ENCODE peak calls at places on chromosomes 5 and 9, in ten cellular contexts. P, C, J, I, N, Y, S, R, X and T are unnamed samples.

GRCh38 chr5:151617841-151618710 is 26.9 kb upstream of the FAT2 start:
- DNase-seq in X (peak; percentile 79), R (no peak), C (peak; percentile 58), N (no peak), P (no peak), J (no peak), I (no peak), Y (no peak), S (no peak), T (no peak)

GRCh38 chr9:4814913-4815312 is 22.2 kb downstream of the RCL1 start:
- DNase-seq in R (no peak), J (no peak), N (no peak), P (no peak), C (no peak), I (no peak), Y (no peak), X (no peak), S (no peak), T (no peak)

GRCh38 chr9:111975709-111976108 is 79.1 kb downstream of the UGCG start:
- DNase-seq in N (no peak), S (peak; percentile 40), P (peak; percentile 45), Y (peak; percentile 66), R (peak; percentile 60), X (no peak), C (peak; percentile 59), J (no peak), I (no peak), T (peak; percentile 62)

GRCh38 chr9:130498298-130498917 is 53.6 kb downstream of the ASS1 start:
- DNase-seq in Y (no peak), J (no peak), C (no peak), S (peak; percentile 21), R (peak; percentile 32), I (no peak), P (no peak), N (peak; percentile 36), X (peak; percentile 30), T (no peak)

GRCh38 chr5:173823274-173823644 is 64.9 kb upstream of the CPEB4 start:
- DNase-seq in Y (no peak), R (no peak), X (no peak), S (no peak), P (no peak), I (no peak), N (no peak), C (no peak), J (no peak), T (no peak)

GRCh38 chr9:124635285-124635684 is 128.1 kb upstream of the NR5A1 start:
- DNase-seq in Y (no peak), N (no peak), J (no peak), P (no peak), R (no peak), S (no peak), I (no peak), C (no peak), X (no peak), T (no peak)

GRCh38 chr9:69104830-69105527 is 69.1 kb upstream of the TJP2 start:
- DNase-seq in S (no peak), I (no peak), Y (no peak), N (no peak), J (peak; percentile 58), X (peak; percentile 85), P (no peak), C (no peak), R (no peak), T (peak; percentile 80)

GRCh38 chr9:121321039-121321503 is 49.0 kb downstream of the STOM start:
- DNase-seq in C (peak; percentile 36), I (peak; percentile 39), N (no peak), Y (no peak), X (no peak), J (no peak), R (no peak), S (peak; percentile 70), P (no peak), T (no peak)

GRCh38 chr5:75547826-75548225 is 36.1 kb downstream of the POLK start:
- DNase-seq in S (no peak), R (no peak), J (no peak), X (no peak), N (no peak), I (no peak), C (no peak), P (no peak), Y (no peak), T (no peak)

GRCh38 chr5:159022178-159022556 is 77.5 kb downstream of the EBF1 start:
- DNase-seq in R (peak; percentile 34), N (peak; percentile 92), P (peak; percentile 56), I (peak; percentile 73), Y (peak; percentile 76), C (no peak), X (no peak), J (no peak), S (peak; percentile 85), T (no peak)

GRCh38 chr5:173452098-173452497 is 123.9 kb upstream of the STC2 start:
- DNase-seq in S (peak; percentile 90), N (peak; percentile 89), C (peak; percentile 50), R (no peak), Y (no peak), I (no peak), X (peak; percentile 51), J (peak; percentile 35), P (no peak), T (no peak)

GRCh38 chr9:37963936-37964739 is 60.2 kb upstream of the SLC25A51 start:
- DNase-seq in I (peak; percentile 99), P (no peak), X (peak; percentile 83), N (peak; percentile 88), S (peak; percentile 60), J (peak; percentile 62), Y (peak; percentile 55), C (peak; percentile 83), R (no peak), T (no peak)

GRCh38 chr5:125316913-125317545 is 570.6 kb upstream of the ZNF608 start:
- DNase-seq in X (no peak), Y (no peak), C (peak; percentile 6), P (no peak), S (no peak), N (no peak), R (no peak), I (no peak), J (no peak), T (no peak)

GRCh38 chr5:121819661-121820261 is 31.9 kb upstream of the FTMT start:
- DNase-seq in Y (no peak), N (no peak), J (no peak), X (no peak), C (no peak), S (no peak), P (no peak), R (no peak), I (no peak), T (no peak)

GRCh38 chr9:95088421-95089161 is 228.9 kb downstream of the FANCC start:
- DNase-seq in R (no peak), X (no peak), Y (no peak), N (no peak), P (no peak), S (no peak), J (no peak), I (no peak), C (no peak), T (no peak)

GRCh38 chr5:77356740-77357139 is 135.4 kb downstream of the WDR41 start:
- DNase-seq in Y (no peak), X (peak; percentile 77), N (peak; percentile 68), I (peak; percentile 47), R (no peak), S (no peak), J (no peak), P (no peak), C (no peak), T (no peak)

GRCh38 chr9:18442629-18443491 is 31.1 kb upstream of the ADAMTSL1 start:
- DNase-seq in I (peak; percentile 90), J (peak; percentile 59), X (peak; percentile 88), R (peak; percentile 85), S (peak; percentile 85), N (peak; percentile 85), C (peak; percentile 77), Y (peak; percentile 74), P (peak; percentile 58), T (peak; percentile 86)

DNA sequence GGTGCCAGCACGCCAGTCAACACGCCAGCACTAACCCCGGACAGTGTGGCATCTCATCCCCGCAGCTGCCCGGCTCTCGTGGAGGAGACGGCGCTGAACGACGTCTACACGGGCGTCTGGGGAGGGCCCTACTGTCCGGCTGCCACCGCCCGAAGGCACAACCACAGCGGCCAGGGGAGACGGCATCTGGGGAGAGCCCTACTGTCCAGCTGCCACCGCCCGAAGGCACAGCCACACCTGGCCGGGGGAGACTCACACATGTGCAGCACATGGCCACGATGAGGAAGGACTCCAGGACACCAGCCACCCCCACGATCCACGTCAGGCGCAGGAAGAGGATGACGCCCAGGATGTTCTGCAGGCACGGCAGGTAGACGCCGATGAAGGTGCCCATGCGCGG is 23.1 kb downstream of the SLC12A7 start:
- DNase-seq in J (no peak), P (no peak), N (no peak), C (no peak), Y (no peak), R (no peak), X (no peak), I (no peak), S (no peak), T (no peak)
- TF ChIP-seq CTCF in J (no peak), P (no peak), N (no peak), C (no peak), Y (no peak), R (no peak), X (no peak), I (no peak), S (no peak), T (no peak)

GRCh38 chr9:127976498-127976897 is 4.3 kb downstream of the EEIG1 start:
- DNase-seq in P (no peak), I (no peak), C (no peak), Y (peak; percentile 44), R (no peak), X (no peak), S (no peak), N (no peak), J (no peak), T (no peak)
- H3K4me3 ChIP-seq in P (no peak overlapping the region), I (no peak overlapping the region), C (peak overlapping the region; percentile 91), Y (no peak overlapping the region), R (peak overlapping the region; percentile 89), X (no peak overlapping the region), S (no peak overlapping the region), N (no peak overlapping the region), J (no peak overlapping the region), T (no peak overlapping the region)

GRCh38 chr9:107090218-107090617 is 192.9 kb upstream of the RAD23B start:
- DNase-seq in N (no peak), P (no peak), S (no peak), C (no peak), X (no peak), I (no peak), Y (no peak), J (no peak), R (no peak), T (no peak)

GRCh38 chr9:107086460-107086859 is 196.6 kb upstream of the RAD23B start:
- DNase-seq in C (no peak), Y (no peak), N (no peak), I (no peak), P (no peak), S (no peak), X (no peak), R (no peak), J (no peak), T (no peak)

GRCh38 chr9:107087256-107087655 is 195.8 kb upstream of the RAD23B start:
- DNase-seq in J (no peak), C (no peak), P (no peak), X (no peak), Y (no peak), S (no peak), N (peak; percentile 6), R (no peak), I (no peak), T (no peak)
- TF ChIP-seq CTCF in J (no peak), C (no peak), P (no peak), X (peak; percentile 9), Y (no peak), S (peak; percentile 3), N (peak; percentile 35), R (no peak), I (no peak), T (no peak)

GRCh38 chr5:74063821-74064598 is 438.0 kb downstream of the ARHGEF28 start:
- DNase-seq in S (peak; percentile 7), R (no peak), I (peak; percentile 77), N (peak; percentile 84), X (peak; percentile 68), C (peak; percentile 4), P (no peak), J (no peak), Y (no peak), T (no peak)
- H3K4me3 ChIP-seq in S (no peak overlapping the region), R (no peak overlapping the region), I (no peak overlapping the region), N (no peak overlapping the region), X (no peak overlapping the region), C (no peak overlapping the region), P (no peak overlapping the region), J (no peak overlapping the region), Y (no peak overlapping the region), T (no peak overlapping the region)